ENCODE peak calls at places on chromosomes 4 and X, in four cellular contexts. L is lung, G is stomach, W is NB4. N is an unnamed sample.

GRCh38 chr4:134201216-134202098 is at the start of gene PABPC4L:
- DNase-seq in G (no peak), L (peak; percentile 40), W (no peak), N (peak; percentile 56)

GRCh38 chrX:100072286-100072685 is 337.8 kb downstream of the PCDH19 start:
- DNase-seq in L (no peak), G (no peak), W (no peak), N (no peak)

GRCh38 chr4:41120297-41121217 is 93.8 kb downstream of the APBB2 start:
- DNase-seq in W (no peak), G (peak; percentile 62), L (peak; percentile 52), N (peak; percentile 39)

GRCh38 chr4:95159384-95159783 is 389.4 kb downstream of the UNC5C start:
- DNase-seq in W (no peak), L (no peak), G (no peak), N (no peak)

GRCh38 chr4:78660559-78660958 is 109.0 kb downstream of the ANXA3 start:
- DNase-seq in L (no peak), G (no peak), W (no peak), N (no peak)

GRCh38 chrX:124239911-124240310 is 92.5 kb upstream of the TEX13D start:
- DNase-seq in L (no peak), W (no peak), G (no peak), N (no peak)

GRCh38 chrX:49071877-49072711 is 1.7 kb downstream of the PRAF2 start:
- DNase-seq in L (peak; percentile 85), W (no peak), G (peak; percentile 87), N (peak; percentile 72)

GRCh38 chr4:73573794-73574528 is 46.3 kb downstream of the RASSF6 start:
- DNase-seq in W (peak; percentile 77), L (peak; percentile 67), G (peak; percentile 80), N (no peak)

GRCh38 chrX:2784026-2784425 is 32.2 kb downstream of the XG start:
- DNase-seq in W (no peak), L (no peak), G (no peak), N (no peak)

GRCh38 chr4:22458112-22458511 is 57.8 kb downstream of the ADGRA3 start:
- DNase-seq in L (no peak), G (no peak), W (no peak), N (no peak)

GRCh38 chr4:70903282-70903603 is 1.1 kb downstream of the MOB1B start:
- DNase-seq in G (no peak), L (no peak), W (no peak), N (no peak)

GRCh38 chr4:168522371-168522770 is 25.5 kb downstream of the PALLD start:
- DNase-seq in W (no peak), G (no peak), L (no peak), N (no peak)

GRCh38 chrX:67555578-67556203 is 11.9 kb downstream of the AR start:
- DNase-seq in L (peak; percentile 57), G (peak; percentile 43), W (peak; percentile 49), N (no peak)

GRCh38 chr4:95319169-95319568 is 229.6 kb downstream of the UNC5C start:
- DNase-seq in W (no peak), L (no peak), G (no peak), N (no peak)

GRCh38 chr4:53618321-53618720 is 27.0 kb upstream of the LNX1 start:
- DNase-seq in W (no peak), L (no peak), G (no peak), N (no peak)

GRCh38 chrX:35090801-35091200 is 148.2 kb downstream of the FAM47B start:
- DNase-seq in W (no peak), L (no peak), G (no peak), N (no peak)

GRCh38 chr4:90074322-90074886 is 52.8 kb upstream of the CCSER1 start:
- DNase-seq in G (no peak), L (no peak), W (no peak), N (no peak)

GRCh38 chr4:123930971-123931370 is 534.4 kb downstream of the SPRY1 start:
- DNase-seq in W (no peak), G (no peak), L (no peak), N (no peak)

GRCh38 chrX:149512225-149512885 is 7.2 kb upstream of the IDS start:
- DNase-seq in W (peak; percentile 68), L (no peak), G (peak; percentile 64), N (peak; percentile 35)

GRCh38 chr4:106142616-106143015 is 173.4 kb downstream of the TBCK start:
- DNase-seq in L (no peak), W (no peak), G (no peak), N (no peak)

GRCh38 chrX:68731254-68731653 is 83.8 kb downstream of the STARD8 start:
- DNase-seq in W (no peak), L (no peak), G (no peak), N (no peak)

GRCh38 chr4:163493643-163494359 is 689 bp upstream of the TMA16 start:
- DNase-seq in L (no peak), G (peak; percentile 32), W (peak; percentile 68), N (peak; percentile 28)

GRCh38 chrX:44873415-44874270 is 655 bp downstream of the KDM6A start:
- DNase-seq in W (peak; percentile 87), G (peak; percentile 58), L (peak; percentile 75), N (peak; percentile 40)

GRCh38 chr4:87961993-87962791 is 13.3 kb upstream of the SPP1 start:
- DNase-seq in G (no peak), W (no peak), L (no peak), N (no peak)

GRCh38 chr4:40121515-40121914 is 64.9 kb downstream of the N4BP2 start:
- DNase-seq in G (no peak), W (peak; percentile 90), L (no peak), N (no peak)

GRCh38 chr4:40827774-40828173 is 78.0 kb downstream of the NSUN7 start:
- DNase-seq in L (no peak), G (no peak), W (no peak), N (no peak)

N was measured in left ventricle myocardium inferior.